ENCODE peak calls at places on chromosomes 12 and 14, in eight cellular contexts. Q is cardiac fibroblast; D is T follicular helper cell; J is RCC 7860; W is stimulated activated naive B cell treated with anti-CD40 and anti-IgM and Interleukin-4, amounts not matched to agents 10 μg/mL and 1 μg/mL and 100 μg/mL, for 72 hours; R is stimulated activated CD4-positive, alpha-beta T cell treated with anti-CD3 and anti-CD28 coated beads, TNF-alpha, amount 100 ng/mL, for 24 hours; M is HT-29; Z is cardiac muscle cell. O is an unnamed sample.

GRCh38 chr12:54616933-54617535 is 17.7 kb downstream of the LACRT start:
- DNase-seq in Q (no peak), D (no peak), J (no peak), W (no peak), R (no peak), M (no peak), Z (no peak), O (no peak)

GRCh38 chr14:53278602-53279506 is 125.7 kb upstream of the DDHD1 start:
- DNase-seq in Q (peak), D (no peak), J (no peak), W (no peak), R (no peak), M (no peak), Z (no peak), O (no peak)

GRCh38 chr14:29654910-29655590 is 272.6 kb downstream of the PRKD1 start:
- DNase-seq in Q (peak), D (no peak), J (no peak), W (no peak), R (no peak), M (no peak), Z (no peak), O (no peak)

GRCh38 chr12:117882181-117882580 is 86.6 kb downstream of the KSR2 start:
- DNase-seq in Q (no peak), D (no peak), J (no peak), W (no peak), R (no peak), M (no peak), Z (no peak), O (no peak)

GRCh38 chr12:7241404-7242005 is 52.0 kb downstream of the PEX5 start:
- DNase-seq in Q (no peak), D (no peak), J (peak), W (no peak), R (no peak), M (no peak), Z (no peak), O (no peak)

GRCh38 chr14:89032086-89032649 is 207.7 kb downstream of the TTC8 start:
- DNase-seq in Q (no peak), D (no peak), J (no peak), W (no peak), R (no peak), M (no peak), Z (no peak), O (no peak)

GRCh38 chr12:26810330-26810729 is 22.7 kb downstream of the ITPR2 start:
- DNase-seq in Q (peak), D (no peak), J (no peak), W (no peak), R (no peak), M (no peak), Z (peak), O (no peak)

GRCh38 chr14:106491851-106492250 is 965.5 kb downstream of the TMEM121 start:
- DNase-seq in Q (no peak), D (no peak), J (no peak), W (no peak), R (no peak), M (peak), Z (no peak), O (no peak)

GRCh38 chr14:24351517-24351916 is 11.7 kb upstream of the RIPK3 start:
- DNase-seq in Q (peak), D (no peak), J (no peak), W (no peak), R (no peak), M (no peak), Z (no peak), O (no peak)

GRCh38 chr12:106113042-106113441 is 25.7 kb downstream of the NUAK1 start:
- DNase-seq in Q (no peak), D (no peak), J (peak), W (no peak), R (no peak), M (no peak), Z (no peak), O (no peak)